ENCODE peak calls at places on chromosomes 11 and 22, in ten cellular contexts. B is fibroblast of mammary gland; Z is AG09309; Y is NCI-H1092 treated with DMSO at 0.1 percent for 48 hours; L is stimulated activated CD4-positive, alpha-beta T cell treated with anti-CD3 and anti-CD28 coated beads, Interleukin-1b, Interleukin-23, amount 100 ng/mL, for 48 hours; X is COLO829; T is AG04450; U is OCI-LY7; E is HT1080; J is activated CD4-positive, alpha-beta T cell treated with anti-CD3 and anti-CD28 coated beads, Interleukin-2, amount 50 U/mL, for 48 hours. V is an unnamed sample.

GRCh38 chr11:68402355-68403031 is 58.1 kb upstream of the PPP6R3 start:
- DNase-seq in B (no peak), Z (no peak), Y (no peak), L (no peak), X (no peak), T (no peak), U (no peak), E (peak), J (no peak), V (peak)

GRCh38 chr11:12223771-12224536 is 113.6 kb downstream of the MICAL2 start:
- DNase-seq in B (no peak), Z (no peak), Y (no peak), L (no peak), X (no peak), T (no peak), U (no peak), E (peak), J (no peak), V (no peak)

GRCh38 chr11:2194877-2195755 is 23.5 kb upstream of the TH start:
- DNase-seq in B (peak), Z (no peak), Y (peak), L (peak), X (no peak), T (no peak), U (peak), E (no peak), J (peak), V (peak)

GRCh38 chr11:9769621-9770020 is 105.7 kb downstream of the SWAP70 start:
- DNase-seq in B (no peak), Z (no peak), Y (no peak), L (no peak), X (no peak), T (no peak), U (no peak), E (no peak), J (no peak), V (no peak)

GRCh38 chr22:44386386-44387035 is 73.8 kb upstream of the SHISAL1 start:
- DNase-seq in B (no peak), Z (no peak), Y (no peak), L (no peak), X (no peak), T (no peak), U (no peak), E (no peak), J (no peak), V (no peak)

GRCh38 chr11:65212226-65212801 is 30.6 kb downstream of the CAPN1 start:
- DNase-seq in B (no peak), Z (no peak), Y (no peak), L (no peak), X (no peak), T (no peak), U (no peak), E (no peak), J (no peak), V (no peak)

GRCh38 chr11:26837154-26837553 is 115.3 kb upstream of the SLC5A12 start:
- DNase-seq in B (no peak), Z (no peak), Y (no peak), L (no peak), X (no peak), T (no peak), U (no peak), E (no peak), J (no peak), V (no peak)

GRCh38 chr11:98003606-98004371 is 1017.0 kb upstream of the CNTN5 start:
- DNase-seq in B (no peak), Z (no peak), Y (no peak), L (no peak), X (no peak), T (no peak), U (no peak), E (no peak), J (no peak), V (no peak)

GRCh38 chr22:41512421-41513194 is 31.7 kb downstream of the POLR3H start:
- DNase-seq in B (peak), Z (no peak), Y (no peak), L (no peak), X (no peak), T (no peak), U (no peak), E (peak), J (no peak), V (peak)

GRCh38 chr11:11667056-11667455 is 45.3 kb upstream of the GALNT18 start:
- DNase-seq in B (peak), Z (no peak), Y (no peak), L (no peak), X (no peak), T (no peak), U (no peak), E (no peak), J (no peak), V (no peak)

GRCh38 chr11:44596541-44597276 is 31.2 kb downstream of the CD82 start:
- DNase-seq in B (no peak), Z (no peak), Y (no peak), L (peak), X (no peak), T (no peak), U (peak), E (no peak), J (peak), V (no peak)

GRCh38 chr11:130738618-130739017 is 177.7 kb downstream of the SNX19 start:
- DNase-seq in B (peak), Z (no peak), Y (no peak), L (no peak), X (no peak), T (no peak), U (no peak), E (no peak), J (no peak), V (no peak)

GRCh38 chr11:12914401-12914912 is 94.7 kb upstream of the RASSF10 start:
- DNase-seq in B (peak), Z (peak), Y (peak), L (peak), X (no peak), T (no peak), U (peak), E (no peak), J (peak), V (peak)

GRCh38 chr11:90512846-90513245 is 290.0 kb upstream of the CHORDC1 start:
- DNase-seq in B (no peak), Z (no peak), Y (no peak), L (no peak), X (no peak), T (no peak), U (no peak), E (no peak), J (no peak), V (no peak)

GRCh38 chr11:17738350-17739207 is 4.0 kb downstream of the KCNC1 start:
- DNase-seq in B (no peak), Z (no peak), Y (no peak), L (no peak), X (no peak), T (no peak), U (no peak), E (no peak), J (no peak), V (peak)

GRCh38 chr11:6438979-6439571 is 1.7 kb downstream of the HPX start:
- DNase-seq in B (peak), Z (peak), Y (peak), L (peak), X (peak), T (no peak), U (peak), E (peak), J (peak), V (peak)

GRCh38 chr11:123083623-123084029 is 21.7 kb upstream of the HSPA8 start:
- DNase-seq in B (peak), Z (peak), Y (no peak), L (peak), X (peak), T (peak), U (no peak), E (peak), J (peak), V (no peak)

GRCh38 chr22:39212721-39213376 is 31.9 kb downstream of the PDGFB start:
- DNase-seq in B (peak), Z (no peak), Y (no peak), L (no peak), X (no peak), T (no peak), U (no peak), E (peak), J (no peak), V (peak)

GRCh38 chr11:106216281-106216680 is 138.8 kb downstream of the AASDHPPT start:
- DNase-seq in B (no peak), Z (no peak), Y (no peak), L (no peak), X (no peak), T (no peak), U (no peak), E (no peak), J (no peak), V (no peak)

GRCh38 chr11:108983621-108984020 is 318.8 kb downstream of the DDX10 start:
- DNase-seq in B (peak), Z (no peak), Y (no peak), L (no peak), X (no peak), T (no peak), U (no peak), E (no peak), J (no peak), V (no peak)

GRCh38 chr11:100808904-100809491 is 121.9 kb downstream of the ARHGAP42 start:
- DNase-seq in B (peak), Z (peak), Y (no peak), L (no peak), X (peak), T (no peak), U (no peak), E (peak), J (no peak), V (peak)

GRCh38 chr11:87300640-87301381 is 263.1 kb downstream of the TMEM135 start:
- DNase-seq in B (peak), Z (no peak), Y (no peak), L (no peak), X (no peak), T (no peak), U (peak), E (no peak), J (no peak), V (no peak)

GRCh38 chr11:132564120-132564519 is 968.2 kb downstream of the OPCML start:
- DNase-seq in B (no peak), Z (no peak), Y (no peak), L (no peak), X (no peak), T (no peak), U (no peak), E (no peak), J (no peak), V (no peak)

GRCh38 chr22:22371031-22371541 is 126.5 kb downstream of the VPREB1 start:
- DNase-seq in B (peak), Z (no peak), Y (no peak), L (no peak), X (no peak), T (no peak), U (peak), E (peak), J (no peak), V (no peak)

GRCh38 chr11:129260750-129261149 is 68.6 kb upstream of the ARHGAP32 start:
- DNase-seq in B (no peak), Z (no peak), Y (no peak), L (no peak), X (no peak), T (no peak), U (no peak), E (no peak), J (no peak), V (no peak)

GRCh38 chr11:32341676-32342613 is 93.4 kb downstream of the WT1 start:
- DNase-seq in B (no peak), Z (no peak), Y (no peak), L (no peak), X (no peak), T (no peak), U (no peak), E (no peak), J (no peak), V (no peak)

V was measured in neural progenitor cell.